ENCODE peak calls at places on chromosomes 3 and 15, in ten cellular contexts. W, N, I, P, C, F, Z, M, B and T are unnamed samples.

GRCh38 chr3:38643090-38643489 is 6.4 kb downstream of the SCN5A start:
- DNase-seq in W (no peak), N (no peak), I (no peak), P (no peak), C (no peak), F (no peak), Z (no peak), M (no peak), B (peak), T (no peak)

GRCh38 chr3:49794926-49795905 is 4.5 kb downstream of the CDHR4 start:
- DNase-seq in W (no peak), N (no peak), I (peak), P (no peak), C (no peak), F (no peak), Z (no peak), M (no peak), B (peak), T (no peak)

GRCh38 chr3:55264933-55265332 is 222.2 kb downstream of the WNT5A start:
- DNase-seq in W (no peak), N (no peak), I (no peak), P (no peak), C (no peak), F (no peak), Z (no peak), M (no peak), B (no peak), T (no peak)

GRCh38 chr3:55362206-55362960 is 124.7 kb downstream of the WNT5A start:
- DNase-seq in W (no peak), N (no peak), I (no peak), P (no peak), C (peak), F (no peak), Z (no peak), M (no peak), B (no peak), T (no peak)

GRCh38 chr3:159158213-159158612 is 356.4 kb downstream of the MFSD1 start:
- DNase-seq in W (no peak), N (no peak), I (no peak), P (no peak), C (no peak), F (no peak), Z (no peak), M (no peak), B (no peak), T (no peak)

GRCh38 chr3:188139466-188139865 is 14.5 kb upstream of the LPP start:
- DNase-seq in W (no peak), N (no peak), I (no peak), P (no peak), C (no peak), F (no peak), Z (no peak), M (no peak), B (no peak), T (no peak)

GRCh38 chr3:123773681-123774431 is 110.3 kb downstream of the MYLK start:
- DNase-seq in W (peak), N (no peak), I (no peak), P (no peak), C (peak), F (peak), Z (peak), M (no peak), B (no peak), T (no peak)

GRCh38 chr3:106376016-106376415 is 507.2 kb upstream of the CBLB start:
- DNase-seq in W (no peak), N (no peak), I (no peak), P (no peak), C (no peak), F (no peak), Z (peak), M (no peak), B (no peak), T (no peak)

GRCh38 chr15:56732135-56732880 is 1.0 kb downstream of the ZNF280D start:
- DNase-seq in W (no peak), N (peak), I (no peak), P (no peak), C (peak), F (no peak), Z (peak), M (no peak), B (no peak), T (peak)

DNA sequence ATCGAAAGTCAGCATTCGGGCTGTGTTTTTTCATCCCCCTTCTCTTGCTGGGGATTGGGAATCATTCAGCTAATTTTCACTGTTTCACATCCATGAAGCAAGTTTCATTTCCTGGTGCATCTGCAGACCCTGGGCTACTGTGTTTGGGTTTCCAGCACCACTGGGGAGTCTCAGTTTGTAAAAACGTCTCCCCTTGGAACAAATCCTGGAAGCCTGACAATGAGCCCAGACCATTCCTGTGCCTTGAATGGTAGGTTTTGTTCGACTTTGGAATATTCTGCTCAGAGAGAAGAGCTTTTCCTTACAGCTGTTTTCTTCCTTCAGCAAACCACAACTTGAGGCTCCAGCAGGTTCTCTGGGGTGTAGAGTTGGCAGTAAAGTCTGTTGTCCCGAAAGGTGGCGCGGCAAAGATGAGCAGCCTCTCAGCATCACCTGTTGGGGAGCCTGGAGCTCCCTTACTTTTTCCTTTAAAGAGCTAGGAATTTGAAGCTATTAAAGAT is 65.3 kb downstream of the BOC start:
- DNase-seq in W (no peak), N (no peak), I (peak), P (no peak), C (no peak), F (no peak), Z (no peak), M (no peak), B (peak), T (no peak)
- H3K4me3 ChIP-seq in W (peak), N (no peak), I (peak), P (peak), C (no peak), F (peak), Z (peak), M (no peak), B (no peak), T (no peak)

GRCh38 chr3:68931406-68932149 is 769 bp downstream of the TAFA4 start:
- DNase-seq in W (no peak), N (no peak), I (peak), P (no peak), C (no peak), F (no peak), Z (no peak), M (no peak), B (peak), T (no peak)
- H3K4me3 ChIP-seq in W (peak), N (no peak), I (no peak), P (no peak), C (peak), F (no peak), Z (no peak), M (no peak), B (peak), T (no peak)

GRCh38 chr3:137771401-137772230 is 7.5 kb downstream of the SOX14 start:
- DNase-seq in W (no peak), N (no peak), I (no peak), P (no peak), C (no peak), F (no peak), Z (no peak), M (no peak), B (peak), T (peak)
- H3K4me3 ChIP-seq in W (peak), N (no peak), I (peak), P (peak), C (peak), F (no peak), Z (no peak), M (no peak), B (peak), T (no peak)

DNA sequence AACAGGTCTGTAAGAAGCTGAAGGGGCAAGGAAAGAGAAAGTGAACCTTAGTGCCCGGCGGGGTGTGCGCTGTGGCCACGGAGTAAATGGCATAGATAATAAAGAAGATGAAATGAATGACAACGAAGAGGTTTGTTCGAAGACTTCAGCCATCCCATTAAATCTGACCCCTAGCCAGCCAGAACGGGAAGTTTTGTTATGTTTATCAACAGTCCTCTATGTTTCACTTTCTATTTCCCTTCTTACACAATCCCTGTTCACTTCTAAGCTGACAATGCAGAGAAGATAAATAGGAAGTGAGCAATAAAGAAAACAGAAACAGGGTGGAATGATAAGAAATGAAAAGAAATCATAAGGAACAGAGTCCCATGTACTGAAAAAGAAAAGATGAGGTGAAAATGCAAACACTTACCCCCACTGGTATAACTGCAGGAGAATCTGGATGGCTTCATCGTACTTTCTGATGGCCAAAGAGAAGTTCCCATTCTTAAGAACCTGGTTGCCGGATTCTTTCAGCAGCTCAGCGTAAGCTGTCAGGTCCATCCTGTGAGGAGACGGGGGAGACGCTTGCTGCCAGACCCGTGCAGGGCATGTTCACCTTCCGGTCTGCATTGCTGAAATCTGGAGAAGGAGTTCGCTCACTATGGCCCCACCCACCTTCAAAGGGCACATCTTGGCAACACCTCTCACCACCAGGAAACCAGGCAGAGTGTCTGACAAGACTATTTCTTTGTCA is 36.8 kb downstream of the TRANK1 start:
- DNase-seq in W (no peak), N (peak), I (peak), P (peak), C (peak), F (peak), Z (peak), M (peak), B (peak), T (peak)
- H3K4me3 ChIP-seq in W (peak), N (peak), I (peak), P (peak), C (no peak), F (peak), Z (no peak), M (peak), B (no peak), T (peak)

DNA sequence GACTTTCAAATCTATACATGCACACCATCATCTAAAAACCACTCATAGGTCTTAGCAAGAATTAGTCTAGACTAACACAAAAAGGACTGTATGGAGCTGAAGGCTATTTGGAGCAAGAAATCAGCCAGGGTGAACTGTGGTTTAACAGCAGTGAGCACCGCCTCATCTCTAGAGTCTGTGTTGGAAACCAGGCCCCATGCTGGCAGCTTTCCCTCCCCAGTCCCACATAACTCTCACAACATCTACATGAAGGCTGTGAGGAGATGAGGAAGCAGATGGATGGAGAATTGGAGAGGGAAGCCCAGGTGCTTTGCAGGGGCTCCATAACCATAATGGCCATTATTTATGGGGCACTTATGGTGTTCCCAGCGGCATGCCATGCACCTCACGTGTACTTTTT is 133.2 kb upstream of the TOPAZ1 start:
- DNase-seq in W (no peak), N (no peak), I (no peak), P (no peak), C (no peak), F (no peak), Z (no peak), M (no peak), B (no peak), T (no peak)
- H3K4me3 ChIP-seq in W (no peak), N (no peak), I (no peak), P (no peak), C (no peak), F (no peak), Z (no peak), M (no peak), B (no peak), T (no peak)

GRCh38 chr3:46463868-46464241 is 850 bp downstream of the LTF start:
- DNase-seq in W (no peak), N (peak), I (no peak), P (no peak), C (no peak), F (no peak), Z (no peak), M (no peak), B (peak), T (no peak)

GRCh38 chr3:46464326-46465195 is at the start of gene LTF:
- DNase-seq in W (no peak), N (peak), I (peak), P (no peak), C (no peak), F (no peak), Z (no peak), M (no peak), B (peak), T (no peak)

GRCh38 chr3:46461971-46462910 is 2.5 kb downstream of the LTF start:
- DNase-seq in W (no peak), N (no peak), I (no peak), P (no peak), C (peak), F (no peak), Z (no peak), M (no peak), B (peak), T (no peak)

GRCh38 chr3:46465196-46465520 is 453 bp upstream of the LTF start:
- DNase-seq in W (no peak), N (peak), I (no peak), P (no peak), C (no peak), F (no peak), Z (no peak), M (no peak), B (no peak), T (no peak)

DNA sequence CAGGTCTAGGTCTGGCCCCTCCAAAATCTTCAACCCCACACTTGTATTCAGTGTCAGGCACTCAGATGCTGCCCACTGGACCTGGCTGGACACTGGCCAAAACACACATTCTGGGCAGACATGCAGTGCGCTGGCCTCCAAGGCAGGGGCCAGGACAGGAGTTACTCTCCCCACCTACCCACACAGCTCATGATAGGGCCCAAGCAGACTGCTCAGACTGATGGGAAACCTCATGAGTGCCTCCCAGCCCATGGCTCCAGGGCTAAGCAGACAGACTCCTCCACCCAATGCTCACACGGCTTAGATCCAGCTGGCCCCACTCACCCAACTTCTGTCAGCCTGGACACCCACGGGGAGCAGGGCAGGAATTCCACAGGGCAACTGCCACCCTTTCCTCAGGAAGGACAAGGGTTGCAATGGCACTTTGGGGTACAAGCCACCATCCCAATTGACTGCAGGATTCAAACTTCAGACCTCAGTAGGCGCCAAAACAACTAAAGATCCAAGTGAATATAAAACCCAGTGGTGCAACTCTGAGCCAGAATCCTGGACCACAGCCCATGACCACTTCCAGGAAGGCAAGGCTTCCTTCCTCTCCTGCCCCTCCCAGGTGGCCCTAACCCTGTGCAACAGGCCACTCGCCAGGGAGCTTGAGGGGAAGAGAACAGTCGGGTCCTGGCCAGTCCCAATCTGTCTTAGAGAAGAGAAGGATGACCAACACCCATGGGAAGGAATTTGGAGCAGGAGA is 1.4 kb downstream of the LTF start:
- DNase-seq in W (no peak), N (peak), I (peak), P (peak), C (no peak), F (no peak), Z (no peak), M (no peak), B (peak), T (no peak)
- H3K4me3 ChIP-seq in W (no peak), N (no peak), I (peak), P (peak), C (no peak), F (no peak), Z (no peak), M (no peak), B (no peak), T (no peak)

DNA sequence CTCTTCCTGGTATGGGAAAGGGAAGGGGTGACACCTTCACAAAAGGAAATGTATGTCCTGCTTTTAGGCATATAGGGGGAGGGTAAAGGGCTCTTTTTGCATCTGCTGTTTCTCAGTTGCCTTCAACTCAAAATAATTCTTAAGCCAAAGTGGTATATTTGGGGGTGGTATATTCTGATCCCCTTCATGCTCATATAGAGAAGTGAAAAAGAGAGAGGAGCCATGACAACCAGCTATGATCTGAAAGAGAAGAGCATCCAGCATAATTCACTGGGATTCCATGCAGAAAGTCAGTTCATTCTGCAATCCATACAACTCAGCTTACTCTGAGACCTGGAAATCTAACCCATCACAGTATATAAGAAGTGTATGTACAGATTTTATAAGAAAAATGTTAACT is 22.3 kb downstream of the DENND6A start:
- DNase-seq in W (no peak), N (no peak), I (no peak), P (no peak), C (no peak), F (no peak), Z (no peak), M (no peak), B (no peak), T (no peak)
- H3K4me3 ChIP-seq in W (no peak), N (no peak), I (no peak), P (no peak), C (no peak), F (no peak), Z (no peak), M (no peak), B (no peak), T (no peak)

DNA sequence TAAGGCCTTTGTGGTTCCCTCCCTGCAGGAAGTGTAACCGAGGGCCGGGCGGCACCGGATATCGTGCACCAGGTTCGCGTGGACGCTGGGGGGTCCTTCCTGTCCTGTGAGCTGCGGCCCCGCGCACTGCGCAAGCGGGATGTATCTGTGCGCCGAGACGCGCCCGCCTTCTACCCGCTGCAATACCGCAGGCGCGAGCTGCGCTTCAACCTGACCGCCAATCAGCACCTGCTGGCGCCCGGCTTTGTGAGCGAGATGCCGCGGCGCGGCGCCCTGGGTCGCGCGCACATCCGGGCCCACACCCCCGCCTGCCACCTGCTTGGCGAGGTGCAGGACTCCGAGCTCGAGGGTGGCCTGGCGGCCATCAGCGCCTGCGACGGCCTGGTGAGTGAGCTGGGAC is 35.9 kb downstream of the SAXO2 start:
- DNase-seq in W (peak), N (peak), I (peak), P (no peak), C (peak), F (no peak), Z (no peak), M (peak), B (no peak), T (peak)
- H3K4me3 ChIP-seq in W (peak), N (peak), I (no peak), P (no peak), C (no peak), F (no peak), Z (no peak), M (no peak), B (no peak), T (peak)